ENCODE peak calls at places on chromosomes 13 and 19, in six cellular contexts. R, F, P, K, H and C are unnamed samples. For H3K4me1, the result is how much of the 10 kb centered on the place peaks cover.

GRCh38 chr13:87999791-88000190 is 328.6 kb downstream of the SLITRK5 start:
- DNase-seq in H (peak), F (no peak), K (no peak), R (no peak), P (no peak), C (no peak)

GRCh38 chr19:15187026-15188007 is 13.5 kb downstream of the NOTCH3 start:
- DNase-seq in K (no peak), F (no peak), P (peak), H (no peak), R (peak), C (no peak)

GRCh38 chr13:94028234-94029145 is 451.0 kb downstream of the DCT start:
- DNase-seq in F (no peak), R (no peak), K (no peak), H (peak), P (no peak), C (no peak)

GRCh38 chr19:876780-877314 is 16.1 kb downstream of the MED16 start:
- DNase-seq in H (no peak), K (no peak), F (no peak), P (no peak), R (no peak), C (no peak)

GRCh38 chr13:98990701-98991100 is 12.8 kb upstream of the DOCK9 start:
- DNase-seq in K (no peak), F (no peak), R (no peak), H (no peak), P (no peak), C (no peak)

GRCh38 chr13:42478531-42479156 is 95.3 kb upstream of the TNFSF11 start:
- DNase-seq in P (no peak), R (no peak), K (peak), H (peak), F (peak), C (peak)

GRCh38 chr19:56839665-56840451 is 668 bp downstream of the PEG3 start:
- DNase-seq in K (peak), F (no peak), R (no peak), P (no peak), H (no peak), C (peak)

GRCh38 chr19:35216833-35217707 is 11.5 kb downstream of the FAM187B start:
- DNase-seq in F (no peak), K (peak), R (peak), P (no peak), H (no peak), C (no peak)

GRCh38 chr19:50518091-50519005 is 4.6 kb upstream of the ASPDH start:
- DNase-seq in R (peak), K (no peak), P (peak), H (no peak), F (no peak), C (no peak)

GRCh38 chr13:112522578-112522977 is 65.4 kb downstream of the TUBGCP3 start:
- DNase-seq in K (no peak), F (peak), P (peak), H (peak), R (no peak), C (no peak)

GRCh38 chr19:5153601-5154128 is 184.8 kb downstream of the KDM4B start:
- DNase-seq in F (no peak), P (no peak), K (no peak), H (no peak), R (no peak), C (no peak)

GRCh38 chr13:45051315-45051714 is 62.0 kb downstream of the GPALPP1 start:
- DNase-seq in H (no peak), K (no peak), R (no peak), P (no peak), F (no peak), C (no peak)

GRCh38 chr19:42577016-42577415 is 17.7 kb downstream of the CEACAM8 start:
- DNase-seq in R (no peak), F (no peak), P (no peak), K (no peak), H (no peak), C (no peak)

GRCh38 chr13:98535501-98536357 is 41.2 kb downstream of the STK24 start:
- DNase-seq in K (peak), H (no peak), F (no peak), R (no peak), P (no peak), C (no peak)

GRCh38 chr19:28523619-28524018 is 689.3 kb downstream of the UQCRFS1 start:
- DNase-seq in K (no peak), P (no peak), F (no peak), H (no peak), R (no peak), C (no peak)

GRCh38 chr19:28519950-28520861 is 692.7 kb downstream of the UQCRFS1 start:
- DNase-seq in F (no peak), P (peak), K (no peak), R (no peak), H (no peak), C (no peak)

GRCh38 chr19:28522545-28522922 is 690.4 kb downstream of the UQCRFS1 start:
- DNase-seq in R (no peak), P (peak), K (no peak), F (no peak), H (no peak), C (no peak)

GRCh38 chr19:28521169-28521568 is 691.8 kb downstream of the UQCRFS1 start:
- DNase-seq in R (no peak), F (no peak), P (no peak), K (no peak), H (no peak), C (no peak)

GRCh38 chr19:28521614-28522544 is 691.1 kb downstream of the UQCRFS1 start:
- DNase-seq in K (peak), P (no peak), H (no peak), R (no peak), F (no peak), C (no peak)
- H3K14ac ChIP-seq in K (no peak), P (no peak), H (no peak), R (no peak), F (no peak), C (no peak)

GRCh38 chr13:40961224-40961623 is 57.9 kb downstream of the ELF1 start:
- DNase-seq in R (no peak), K (no peak), F (no peak), P (no peak), H (no peak), C (no peak)
- H3K4me1 ChIP-seq in R (under half), K (under half), F (under half), P (under half), H (under half), C (under half)

GRCh38 chr13:71005919-71006318 is 861.1 kb downstream of the DACH1 start:
- DNase-seq in P (no peak), K (no peak), F (no peak), H (no peak), R (no peak), C (no peak)
- H3K14ac ChIP-seq in P (no peak), K (no peak), F (no peak), H (no peak), R (no peak), C (no peak)

GRCh38 chr13:100291626-100292025 is 202.7 kb downstream of the PCCA start:
- DNase-seq in P (no peak), F (no peak), R (no peak), H (no peak), K (no peak), C (no peak)
- H3K4me1 ChIP-seq in P (under half), F (under half), R (under half), H (under half), K (under half), C (under half)

GRCh38 chr19:30518965-30519606 is 146.9 kb downstream of the ZNF536 start:
- DNase-seq in H (no peak), K (no peak), P (no peak), F (no peak), R (no peak), C (no peak)
- H3K14ac ChIP-seq in H (no peak), K (no peak), P (no peak), F (no peak), R (no peak), C (peak)

DNA sequence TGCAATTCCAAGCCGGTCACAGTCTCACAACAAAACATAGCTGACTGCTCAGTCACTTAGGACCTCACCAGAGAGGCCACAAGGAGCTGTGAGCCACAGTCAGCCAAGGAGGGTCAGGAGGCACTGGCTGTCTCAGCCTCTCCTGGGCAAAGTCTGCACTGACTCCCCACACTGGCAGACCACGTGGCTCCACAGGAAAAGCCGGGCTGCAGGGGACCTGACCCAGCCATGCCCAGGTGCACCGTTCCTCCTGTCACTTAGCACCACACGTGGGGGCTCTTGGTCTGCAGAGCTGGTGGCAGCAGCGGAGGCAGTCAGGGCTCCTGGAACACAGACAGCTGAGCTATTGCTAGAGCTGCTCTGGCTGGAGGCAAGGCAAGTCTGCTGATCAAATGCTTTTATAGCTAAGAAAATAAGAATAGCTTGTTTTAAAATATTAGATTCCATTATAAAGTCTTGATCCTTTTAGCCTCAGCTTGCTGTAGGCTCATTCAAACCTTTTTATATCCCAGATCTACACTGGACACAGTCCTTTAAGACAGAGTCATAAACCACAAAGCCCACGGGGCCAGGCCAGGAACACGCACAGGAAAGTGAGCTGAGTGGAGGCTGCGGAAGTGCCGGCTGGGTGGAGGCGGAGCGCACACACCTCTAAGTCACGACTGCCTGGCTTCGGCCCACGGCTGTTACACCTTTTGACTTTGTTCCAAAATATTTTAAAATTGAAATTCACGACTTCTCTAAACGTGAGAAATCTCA is 744.1 kb downstream of the UQCRFS1 start:
- DNase-seq in F (no peak), H (peak), K (no peak), R (peak), P (no peak), C (no peak)
- H3K4me1 ChIP-seq in F (under half), H (under half), K (under half), R (under half), P (under half), C (under half)